ENCODE peak calls at places on chromosome 19, in four cellular contexts. J is body of pancreas, S is PC-3, F is T-cell. D is an unnamed sample.

GRCh38 chr19:57403737-57404537 is 7.0 kb upstream of the ZNF17 start:
- ATAC-seq in J (no peak), S (no peak), F (no peak), D (no peak)

GRCh38 chr19:34282611-34283519 is 28.5 kb downstream of the GARRE1 start:
- ATAC-seq in J (peak), S (peak), F (no peak), D (no peak)

GRCh38 chr19:52943884-52944643 is 18.6 kb downstream of the ZNF816 start:
- ATAC-seq in J (no peak), S (no peak), F (no peak), D (no peak)

GRCh38 chr19:30719991-30720329 is 347.8 kb downstream of the ZNF536 start:
- ATAC-seq in J (peak), S (no peak), F (no peak), D (no peak)

GRCh38 chr19:41302624-41303351 is 7.2 kb upstream of the CCDC97 start:
- ATAC-seq in J (no peak), S (no peak), F (peak), D (peak)

GRCh38 chr19:531009-531752 is 379 bp upstream of the CDC34 start:
- ATAC-seq in J (peak), S (peak), F (peak), D (peak)

GRCh38 chr19:37803250-37803854 is 24.0 kb upstream of the ZNF573 start:
- ATAC-seq in J (no peak), S (no peak), F (no peak), D (no peak)

GRCh38 chr19:11286312-11286974 is 9.5 kb upstream of the TSPAN16 start:
- ATAC-seq in J (no peak), S (no peak), F (no peak), D (no peak)

GRCh38 chr19:31118292-31118925 is 230.8 kb downstream of the TSHZ3 start:
- ATAC-seq in J (no peak), S (no peak), F (no peak), D (no peak)

GRCh38 chr19:19321143-19321577 is 531 bp downstream of the MAU2 start:
- ATAC-seq in J (no peak), S (peak), F (no peak), D (no peak)

GRCh38 chr19:42102877-42103276 is 26.9 kb downstream of the ZNF574 start:
- ATAC-seq in J (no peak), S (no peak), F (no peak), D (no peak)

GRCh38 chr19:46115396-46116109 is 8.9 kb downstream of the IGFL3 start:
- ATAC-seq in J (no peak), S (peak), F (no peak), D (peak)

GRCh38 chr19:52637718-52638585 is at the start of gene ZNF83:
- ATAC-seq in J (peak), S (peak), F (peak), D (peak)

GRCh38 chr19:35789978-35790944 is 14.9 kb downstream of the ARHGAP33 start:
- ATAC-seq in J (no peak), S (no peak), F (no peak), D (peak)

GRCh38 chr19:33518541-33518940 is 3.0 kb downstream of the PEPD start:
- ATAC-seq in J (no peak), S (no peak), F (no peak), D (no peak)

GRCh38 chr19:39449116-39449797 is 3.9 kb downstream of the SUPT5H start:
- ATAC-seq in J (no peak), S (no peak), F (no peak), D (no peak)

GRCh38 chr19:11044436-11044835 is 44.8 kb upstream of the LDLR start:
- ATAC-seq in J (no peak), S (no peak), F (no peak), D (no peak)

GRCh38 chr19:11169896-11170678 is 14.5 kb upstream of the SPC24 start:
- ATAC-seq in J (no peak), S (no peak), F (no peak), D (no peak)

GRCh38 chr19:48739400-48739825 is 997 bp downstream of the RASIP1 start:
- ATAC-seq in J (no peak), S (no peak), F (peak), D (no peak)

GRCh38 chr19:46271488-46272197 is 25.2 kb upstream of the HIF3A start:
- ATAC-seq in J (no peak), S (peak), F (no peak), D (peak)

GRCh38 chr19:45442408-45442926 is 18.8 kb upstream of the ERCC1 start:
- ATAC-seq in J (no peak), S (no peak), F (peak), D (no peak)

GRCh38 chr19:32363175-32363574 is 17.8 kb downstream of the ZNF507 start:
- ATAC-seq in J (peak), S (no peak), F (no peak), D (no peak)

GRCh38 chr19:3457531-3458228 is 22.6 kb downstream of the SMIM24 start:
- ATAC-seq in J (no peak), S (no peak), F (no peak), D (no peak)

GRCh38 chr19:5966941-5967340 is 11.0 kb downstream of the RANBP3 start:
- ATAC-seq in J (no peak), S (no peak), F (no peak), D (no peak)

GRCh38 chr19:2483484-2484151 is 7.7 kb downstream of the GADD45B start:
- ATAC-seq in J (no peak), S (no peak), F (no peak), D (no peak)

GRCh38 chr19:8567522-8568172 is 9.6 kb downstream of the MYO1F start:
- ATAC-seq in J (no peak), S (no peak), F (no peak), D (no peak)

GRCh38 chr19:35975608-35976214 is 19.3 kb upstream of the SDHAF1 start:
- ATAC-seq in J (no peak), S (no peak), F (no peak), D (no peak)

GRCh38 chr19:44799627-44800257 is 9.2 kb upstream of the BCAM start:
- ATAC-seq in J (no peak), S (no peak), F (no peak), D (no peak)